ENCODE peak calls at places on chromosomes 4 and X, in six cellular contexts. X is myocyte; K is MCF 10A; A is CD8-positive, alpha-beta memory T cell; S is colonic mucosa; R is CD8-positive, alpha-beta T cell. T is an unnamed sample.

GRCh38 chrX:68758671-68759070 is 70.2 kb upstream of the EFNB1 start:
- DNase-seq in X (peak), A (no peak), R (no peak), K (no peak), S (no peak), T (no peak)

GRCh38 chr4:173448103-173448502 is 49.2 kb upstream of the SCRG1 start:
- DNase-seq in K (no peak), R (no peak), A (no peak), X (peak), S (no peak), T (no peak)

GRCh38 chr4:40937140-40937725 is 187.5 kb downstream of the NSUN7 start:
- DNase-seq in R (no peak), X (no peak), A (no peak), K (no peak), S (no peak), T (no peak)

GRCh38 chr4:73864365-73864764 is 4.8 kb upstream of the CXCL1 start:
- DNase-seq in K (peak), R (no peak), S (no peak), X (no peak), A (no peak), T (no peak)

GRCh38 chr4:136985683-136986082 is 546.6 kb downstream of the PCDH18 start:
- DNase-seq in X (no peak), A (no peak), S (no peak), K (no peak), R (no peak), T (no peak)

GRCh38 chr4:55635760-55636621 is at the start of gene NMU:
- DNase-seq in R (no peak), S (peak), A (peak), X (peak), K (peak), T (no peak)

GRCh38 chrX:42824541-42824940 is 46.6 kb upstream of the PPP1R2C start:
- DNase-seq in A (no peak), R (no peak), K (no peak), X (no peak), S (no peak), T (no peak)

GRCh38 chr4:82201805-82202636 is 171.8 kb downstream of the HNRNPD start:
- DNase-seq in X (peak), S (peak), A (peak), K (peak), R (no peak), T (peak)

GRCh38 chrX:9532349-9532748 is 67.5 kb downstream of the TBL1X start:
- DNase-seq in X (no peak), K (no peak), A (no peak), R (no peak), S (no peak), T (no peak)

GRCh38 chr4:24922988-24923387 is 10.1 kb upstream of the CCDC149 start:
- DNase-seq in X (no peak), R (no peak), S (no peak), K (no peak), A (no peak), T (no peak)

GRCh38 chrX:152960115-152960514 is 33.8 kb downstream of the PNMA5 start:
- DNase-seq in S (no peak), X (no peak), K (no peak), R (no peak), A (no peak), T (no peak)

GRCh38 chr4:180086480-180087170 is 2156.6 kb upstream of the TENM3 start:
- DNase-seq in S (no peak), R (no peak), K (no peak), A (no peak), X (no peak), T (no peak)

GRCh38 chrX:23389196-23389792 is 54.6 kb downstream of the PTCHD1 start:
- DNase-seq in R (no peak), S (no peak), X (peak), A (no peak), K (no peak), T (no peak)

GRCh38 chr4:126991965-126992364 is 640.8 kb upstream of the INTU start:
- DNase-seq in A (no peak), X (peak), R (no peak), K (no peak), S (no peak), T (no peak)

GRCh38 chrX:9844936-9845573 is 58.8 kb downstream of the SHROOM2 start:
- DNase-seq in R (no peak), K (peak), S (no peak), A (no peak), X (no peak), T (no peak)

GRCh38 chrX:7252013-7252610 is 104.2 kb upstream of the PUDP start:
- DNase-seq in A (no peak), S (peak), X (no peak), R (no peak), K (peak), T (no peak)

GRCh38 chrX:103396186-103396585 is 19.8 kb downstream of the BEX3 start:
- DNase-seq in X (no peak), S (no peak), R (no peak), A (no peak), K (peak), T (no peak)

GRCh38 chr4:40196724-40197281 is at the start of gene RHOH:
- DNase-seq in X (no peak), R (peak), A (peak), K (no peak), S (peak), T (peak)

GRCh38 chr4:82352118-82352824 is 21.5 kb downstream of the HNRNPD start:
- DNase-seq in X (no peak), S (no peak), K (no peak), A (no peak), R (no peak), T (no peak)

GRCh38 chr4:54971474-54971950 is 153.9 kb downstream of the KDR start:
- DNase-seq in R (no peak), A (no peak), X (peak), S (no peak), K (peak), T (no peak)

GRCh38 chr4:16794816-16795445 is 103.5 kb downstream of the LDB2 start:
- DNase-seq in S (peak), K (peak), R (peak), A (no peak), X (no peak), T (peak)

T was measured in CD4-positive, alpha-beta T cell.